ENCODE peak calls at places on chromosomes 2 and 18, in six cellular contexts. Y, G, X, I, J and C are unnamed samples.

GRCh38 chr2:234989183-234989701 is 37.4 kb downstream of the SH3BP4 start:
- DNase-seq in X (no peak), I (no peak), Y (no peak), G (no peak), J (no peak), C (no peak)

GRCh38 chr2:68287580-68288441 is 31.9 kb downstream of the CNRIP1 start:
- DNase-seq in X (no peak), G (no peak), Y (no peak), I (peak), J (no peak), C (peak)

GRCh38 chr2:43412121-43412753 is 183.6 kb downstream of the THADA start:
- DNase-seq in X (no peak), I (peak), Y (no peak), J (no peak), G (no peak), C (no peak)

GRCh38 chr2:101998556-101999121 is 6.9 kb downstream of the IL1R2 start:
- DNase-seq in J (no peak), I (no peak), X (no peak), Y (no peak), G (no peak), C (no peak)

GRCh38 chr2:17059452-17059851 is 393.8 kb upstream of the CYRIA start:
- DNase-seq in X (no peak), J (no peak), G (no peak), I (no peak), Y (no peak), C (no peak)

GRCh38 chr2:17869128-17869527 is 9.3 kb upstream of the KCNS3 start:
- DNase-seq in X (no peak), Y (no peak), I (peak), J (no peak), G (no peak), C (no peak)

GRCh38 chr2:75276093-75277055 is 77.1 kb upstream of the TACR1 start:
- DNase-seq in G (no peak), J (no peak), Y (peak), I (peak), X (no peak), C (peak)

GRCh38 chr2:58131191-58132011 is 84.8 kb downstream of the VRK2 start:
- DNase-seq in J (no peak), I (peak), G (no peak), X (no peak), Y (no peak), C (peak)

GRCh38 chr2:221572821-221573429 is 821 bp upstream of the EPHA4 start:
- DNase-seq in J (peak), X (peak), Y (no peak), I (peak), G (peak), C (peak)

GRCh38 chr2:179818546-179818945 is 42.9 kb downstream of the ZNF385B start:
- DNase-seq in I (no peak), G (no peak), Y (no peak), X (no peak), J (no peak), C (no peak)

GRCh38 chr18:830315-830901 is 18.4 kb upstream of the YES1 start:
- DNase-seq in Y (no peak), G (peak), X (no peak), I (peak), J (no peak), C (peak)

GRCh38 chr2:138319616-138320015 is 182.0 kb upstream of the SPOPL start:
- DNase-seq in Y (no peak), J (peak), G (no peak), X (no peak), I (no peak), C (no peak)

GRCh38 chr2:138323382-138324067 is 178.0 kb upstream of the SPOPL start:
- DNase-seq in I (no peak), X (no peak), G (no peak), J (no peak), Y (no peak), C (no peak)

GRCh38 chr2:138321458-138321857 is 180.1 kb upstream of the SPOPL start:
- DNase-seq in Y (no peak), I (no peak), J (no peak), X (no peak), G (no peak), C (no peak)

GRCh38 chr2:138327967-138328366 is 173.6 kb upstream of the SPOPL start:
- DNase-seq in X (no peak), I (no peak), Y (no peak), J (no peak), G (no peak), C (no peak)

DNA sequence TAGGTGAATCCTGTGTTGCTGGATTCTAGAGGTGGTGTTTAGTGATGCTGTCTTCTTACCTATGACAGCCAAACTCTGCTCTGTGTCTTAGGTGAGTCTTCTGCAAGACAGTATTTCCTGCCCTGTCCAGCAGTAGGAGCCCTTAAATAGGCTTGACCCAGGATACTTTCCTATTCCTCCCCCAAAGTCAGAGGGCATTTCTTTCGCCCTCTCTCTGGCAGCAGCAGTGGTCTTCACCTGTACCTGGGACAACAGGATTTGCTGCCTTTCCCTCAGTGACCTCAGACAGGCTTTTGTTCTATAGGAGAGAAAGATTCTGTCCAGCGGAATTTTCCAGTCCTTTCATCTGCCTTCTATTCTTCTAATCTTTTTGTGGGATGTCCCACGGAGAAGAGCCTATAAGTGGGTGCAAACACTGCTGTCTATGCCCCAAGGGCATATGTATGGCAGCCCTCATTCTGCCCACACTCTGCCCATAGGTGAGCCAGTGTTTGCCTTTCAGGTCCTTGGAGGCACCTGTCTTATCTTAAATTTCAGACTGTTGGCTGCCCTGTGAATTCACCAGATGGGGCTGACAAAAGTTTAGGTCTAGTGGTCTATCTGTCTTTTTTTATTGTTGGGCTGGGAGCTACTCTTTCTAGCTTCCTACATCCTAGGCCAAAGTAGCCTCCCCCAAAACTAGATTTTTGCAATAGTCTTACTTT is 177.3 kb upstream of the SPOPL start:
- DNase-seq in I (no peak), X (no peak), Y (no peak), G (peak), J (no peak), C (no peak)
- H3K14ac ChIP-seq in I (no peak), X (no peak), Y (no peak), G (no peak), J (no peak), C (no peak)

DNA sequence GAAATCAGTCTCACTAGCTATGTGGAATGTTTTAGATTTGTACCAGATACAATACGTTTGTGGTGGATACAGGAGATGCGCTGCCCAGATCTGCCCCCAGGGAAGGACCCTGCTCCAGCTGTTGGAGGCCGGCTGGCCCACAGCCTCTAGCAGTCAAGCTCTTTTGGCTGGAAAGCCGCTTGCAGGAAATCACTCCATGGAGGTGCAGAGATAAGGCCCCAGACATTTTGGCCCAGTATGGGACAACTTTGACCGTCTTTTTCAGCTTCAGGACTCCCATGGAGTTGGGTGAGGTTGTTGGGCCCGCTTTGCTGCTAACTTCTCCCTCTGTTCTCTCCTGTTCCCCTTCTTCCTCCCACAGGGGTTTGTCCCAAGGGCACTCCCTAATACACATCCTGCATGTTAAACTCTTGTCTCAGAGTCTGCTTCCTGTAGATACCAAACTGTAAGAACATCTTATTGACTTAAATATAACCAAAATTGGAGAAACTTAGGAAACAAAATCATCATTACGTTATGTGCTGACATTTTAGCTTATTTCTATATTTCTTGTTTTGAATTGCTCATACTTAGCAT is 1.7 kb upstream of the QPCT start:
- DNase-seq in I (no peak), X (no peak), J (no peak), Y (no peak), G (no peak), C (no peak)
- H2BK120ac ChIP-seq in I (no peak), X (no peak), J (no peak), Y (no peak), G (no peak), C (no peak)

DNA sequence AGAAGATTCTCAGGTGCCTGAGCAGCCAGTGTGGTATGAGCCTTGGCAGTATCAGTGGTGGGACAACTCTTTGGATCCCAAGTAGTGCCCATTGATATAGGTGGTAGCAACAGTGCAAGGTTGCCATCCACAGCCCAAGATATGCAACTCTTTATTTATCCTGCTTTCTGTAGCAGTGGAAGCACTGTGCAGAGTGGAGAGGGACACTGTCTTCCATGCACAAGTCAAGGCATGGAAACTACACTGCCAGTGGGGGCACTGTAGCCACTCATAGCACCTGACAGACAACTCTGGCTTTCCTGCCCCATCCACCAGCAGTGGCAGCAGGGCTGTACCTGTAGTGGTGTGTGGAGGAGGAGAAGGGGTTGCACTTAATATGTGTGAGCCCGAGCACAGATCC is 409.6 kb upstream of the TMEFF2 start:
- DNase-seq in G (peak), X (no peak), Y (no peak), J (no peak), I (no peak), C (no peak)
- H4K91ac ChIP-seq in G (no peak), X (no peak), Y (no peak), J (no peak), I (no peak), C (no peak)

GRCh38 chr2:119010336-119010735 is 68.3 kb downstream of the MARCO start:
- DNase-seq in G (peak), X (no peak), J (no peak), Y (no peak), I (no peak), C (no peak)
- H3K14ac ChIP-seq in G (no peak), X (no peak), J (no peak), Y (no peak), I (no peak), C (no peak)

GRCh38 chr18:24914685-24915267 is 437.2 kb downstream of the ZNF521 start:
- DNase-seq in X (no peak), I (no peak), J (no peak), G (no peak), Y (no peak), C (peak)
- H2BK120ac ChIP-seq in X (no peak), I (no peak), J (no peak), G (no peak), Y (no peak), C (no peak)

DNA sequence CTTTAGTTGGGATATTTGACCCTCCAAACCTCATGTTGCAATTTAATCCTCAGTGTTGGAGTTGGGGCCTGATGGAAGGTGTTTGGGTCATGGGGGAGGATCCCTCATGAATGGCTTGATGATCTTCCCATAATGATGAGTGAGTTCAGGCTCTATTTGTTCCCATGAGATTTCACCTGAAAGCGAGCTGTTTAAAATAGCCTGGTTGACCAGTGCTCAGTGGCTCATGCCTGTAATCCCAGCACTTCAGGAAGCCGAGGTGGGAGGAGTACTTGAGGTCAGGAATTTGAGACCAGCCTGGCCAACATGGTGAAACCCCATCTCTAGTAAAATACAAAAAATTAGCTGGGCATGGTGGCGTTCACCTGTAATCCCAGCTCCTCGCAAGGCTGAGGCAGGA is 14.9 kb upstream of the PSME4 start:
- DNase-seq in J (no peak), X (no peak), G (no peak), Y (no peak), I (no peak), C (no peak)
- H4K91ac ChIP-seq in J (no peak), X (no peak), G (no peak), Y (no peak), I (no peak), C (no peak)